ENCODE peak calls at places on chromosomes 16 and 17, in four cellular contexts. Q is K562, Y is A549, C is IMR-90. T is an unnamed sample.
A peak's percentile ranks its signal among the peaks of the same experiment; 100 is the strongest.

GRCh38 chr17:81260171-81260570 is 21.1 kb downstream of the NDUFAF8 start:
- DNase-seq in Q (no peak), Y (no peak), C (no peak), T (no peak)

GRCh38 chr16:13997933-13998332 is 73.2 kb upstream of the MRTFB start:
- DNase-seq in Q (no peak), Y (no peak), C (no peak), T (peak; percentile 76)

GRCh38 chr17:82389379-82389778 is 17.8 kb downstream of the UTS2R start:
- DNase-seq in Q (no peak), Y (no peak), C (no peak), T (no peak)

GRCh38 chr16:85649978-85650863 is 37.1 kb downstream of the GSE1 start:
- DNase-seq in Q (no peak), Y (no peak), C (no peak), T (no peak)

GRCh38 chr17:77145209-77145608 is 4.4 kb downstream of the SEC14L1 start:
- DNase-seq in Q (no peak), Y (no peak), C (no peak), T (peak; percentile 40)

GRCh38 chr16:89216315-89217137 is 977 bp upstream of the ZNF778 start:
- DNase-seq in Q (peak; percentile 67), Y (peak; percentile 81), C (peak; percentile 77), T (peak; percentile 61)

GRCh38 chr17:6610011-6610410 is 30.5 kb downstream of the KIAA0753 start:
- DNase-seq in Q (no peak), Y (no peak), C (peak; percentile 11), T (no peak)

GRCh38 chr17:34769049-34769448 is 189.7 kb downstream of the TMEM132E start:
- DNase-seq in Q (no peak), Y (no peak), C (no peak), T (no peak)

GRCh38 chr17:69473801-69474170 is 59.3 kb downstream of the MAP2K6 start:
- DNase-seq in Q (no peak), Y (peak; percentile 40), C (peak; percentile 72), T (no peak)

GRCh38 chr16:19169081-19169639 is 1.1 kb downstream of the SYT17 start:
- DNase-seq in Q (no peak), Y (no peak), C (no peak), T (no peak)

GRCh38 chr17:40960144-40960543 is 6.6 kb downstream of the KRT39 start:
- DNase-seq in Q (no peak), Y (no peak), C (peak; percentile 51), T (no peak)

GRCh38 chr17:74276561-74277009 is 2.6 kb downstream of the DNAI2 start:
- DNase-seq in Q (no peak), Y (no peak), C (no peak), T (no peak)

GRCh38 chr17:82804442-82805191 is 35.2 kb downstream of the ZNF750 start:
- DNase-seq in Q (no peak), Y (no peak), C (peak; percentile 41), T (no peak)

GRCh38 chr16:15526097-15526496 is 91.7 kb downstream of the BMERB1 start:
- DNase-seq in Q (no peak), Y (no peak), C (no peak), T (no peak)

GRCh38 chr16:11497851-11498289 is 88.8 kb downstream of the LITAF start:
- DNase-seq in Q (no peak), Y (peak; percentile 81), C (peak; percentile 39), T (no peak)

GRCh38 chr17:68383443-68384321 is 73.6 kb downstream of the WIPI1 start:
- DNase-seq in Q (no peak), Y (peak; percentile 50), C (peak; percentile 94), T (no peak)

GRCh38 chr16:54342966-54343365 is 56.4 kb upstream of the IRX3 start:
- DNase-seq in Q (no peak), Y (no peak), C (no peak), T (no peak)

GRCh38 chr16:89711601-89712475 is 8.9 kb downstream of the VPS9D1 start:
- DNase-seq in Q (peak; percentile 98), Y (peak; percentile 81), C (peak; percentile 50), T (no peak)

GRCh38 chr17:57552114-57552601 is 192.9 kb downstream of the CCDC182 start:
- DNase-seq in Q (peak; percentile 64), Y (no peak), C (no peak), T (no peak)

GRCh38 chr17:19730829-19731228 is 14.4 kb upstream of the SLC47A2 start:
- DNase-seq in Q (no peak), Y (no peak), C (no peak), T (no peak)

GRCh38 chr17:63714550-63715277 is 14.8 kb upstream of the LIMD2 start:
- DNase-seq in Q (no peak), Y (no peak), C (peak; percentile 71), T (no peak)

GRCh38 chr17:78718575-78719209 is 63.4 kb downstream of the CYTH1 start:
- DNase-seq in Q (no peak), Y (no peak), C (no peak), T (no peak)

GRCh38 chr16:1377406-1378010 is 25.8 kb downstream of the GNPTG start:
- DNase-seq in Q (no peak), Y (no peak), C (no peak), T (no peak)

GRCh38 chr17:28573521-28573920 is 2.2 kb upstream of the PIGS start:
- DNase-seq in Q (no peak), Y (no peak), C (no peak), T (no peak)

GRCh38 chr16:1745181-1745899 is 26.0 kb downstream of the NME3 start:
- DNase-seq in Q (no peak), Y (no peak), C (peak; percentile 59), T (no peak)

GRCh38 chr16:70508752-70509151 is 14.6 kb downstream of the COG4 start:
- DNase-seq in Q (no peak), Y (no peak), C (no peak), T (no peak)

GRCh38 chr17:50677851-50678375 is 29.8 kb downstream of the ANKRD40 start:
- DNase-seq in Q (no peak), Y (no peak), C (no peak), T (no peak)

GRCh38 chr17:30170415-30170987 is 53.9 kb downstream of the NSRP1 start:
- DNase-seq in Q (no peak), Y (no peak), C (no peak), T (no peak)

DNA sequence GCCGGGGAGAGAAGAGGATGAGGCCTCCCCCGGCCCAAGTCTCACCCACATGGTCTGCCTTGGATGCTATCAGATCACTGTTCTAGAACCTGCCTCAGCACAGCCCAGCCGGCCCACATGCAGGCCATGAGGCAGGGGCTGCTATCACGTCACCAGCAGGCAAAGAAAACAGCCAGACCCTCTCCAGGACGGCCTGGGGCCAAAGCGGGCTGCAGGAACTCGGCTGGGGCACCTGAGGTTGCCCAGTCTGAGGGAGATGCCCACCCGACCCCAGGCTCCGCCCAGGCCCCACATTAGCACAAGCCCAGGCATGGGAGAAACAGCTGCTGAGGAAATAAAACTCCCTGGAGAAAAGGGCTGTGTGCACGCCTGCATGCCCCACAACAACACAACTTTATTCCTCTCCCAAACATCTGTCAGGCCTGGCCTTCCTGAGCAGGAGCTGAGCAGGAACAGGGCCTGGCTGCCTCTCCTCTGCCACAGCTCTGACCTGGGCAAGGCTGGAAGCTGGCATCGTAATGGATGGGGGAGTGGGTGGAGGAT is 6.7 kb upstream of the SMIM5 start:
- DNase-seq in Q (no peak), Y (no peak), C (no peak), T (no peak)
- TF ChIP-seq ELK1 in Q (no peak), Y (no peak), C (no peak), T (no peak)

DNA sequence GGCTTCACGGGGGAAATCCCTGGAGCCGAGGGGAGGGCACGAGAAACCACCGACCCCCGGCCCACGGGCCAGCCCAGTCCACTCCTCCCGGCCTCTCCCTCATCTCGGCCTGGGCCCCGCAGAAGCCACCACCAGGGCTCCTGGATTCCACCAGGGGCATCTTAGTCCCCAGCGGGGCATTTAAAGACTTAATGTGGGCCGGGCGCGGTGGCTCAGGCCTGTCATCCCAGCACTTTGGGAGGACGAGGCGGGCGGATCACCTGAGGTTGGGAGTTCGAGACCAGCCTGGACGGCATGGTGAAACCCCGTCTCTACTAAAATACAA is 24.1 kb upstream of the ABR start:
- DNase-seq in Q (no peak), Y (no peak), C (no peak), T (no peak)
- TF ChIP-seq CTCF in Q (no peak), Y (no peak), C (no peak), T (no peak)

GRCh38 chr17:43418441-43419374 is 19.9 kb downstream of the ARL4D start:
- DNase-seq in Q (no peak), Y (peak; percentile 88), C (peak; percentile 92), T (no peak)

GRCh38 chr17:43411820-43412529 is 13.2 kb downstream of the ARL4D start:
- DNase-seq in Q (no peak), Y (no peak), C (no peak), T (no peak)

GRCh38 chr17:43411369-43411677 is 12.5 kb downstream of the ARL4D start:
- DNase-seq in Q (no peak), Y (no peak), C (no peak), T (no peak)

DNA sequence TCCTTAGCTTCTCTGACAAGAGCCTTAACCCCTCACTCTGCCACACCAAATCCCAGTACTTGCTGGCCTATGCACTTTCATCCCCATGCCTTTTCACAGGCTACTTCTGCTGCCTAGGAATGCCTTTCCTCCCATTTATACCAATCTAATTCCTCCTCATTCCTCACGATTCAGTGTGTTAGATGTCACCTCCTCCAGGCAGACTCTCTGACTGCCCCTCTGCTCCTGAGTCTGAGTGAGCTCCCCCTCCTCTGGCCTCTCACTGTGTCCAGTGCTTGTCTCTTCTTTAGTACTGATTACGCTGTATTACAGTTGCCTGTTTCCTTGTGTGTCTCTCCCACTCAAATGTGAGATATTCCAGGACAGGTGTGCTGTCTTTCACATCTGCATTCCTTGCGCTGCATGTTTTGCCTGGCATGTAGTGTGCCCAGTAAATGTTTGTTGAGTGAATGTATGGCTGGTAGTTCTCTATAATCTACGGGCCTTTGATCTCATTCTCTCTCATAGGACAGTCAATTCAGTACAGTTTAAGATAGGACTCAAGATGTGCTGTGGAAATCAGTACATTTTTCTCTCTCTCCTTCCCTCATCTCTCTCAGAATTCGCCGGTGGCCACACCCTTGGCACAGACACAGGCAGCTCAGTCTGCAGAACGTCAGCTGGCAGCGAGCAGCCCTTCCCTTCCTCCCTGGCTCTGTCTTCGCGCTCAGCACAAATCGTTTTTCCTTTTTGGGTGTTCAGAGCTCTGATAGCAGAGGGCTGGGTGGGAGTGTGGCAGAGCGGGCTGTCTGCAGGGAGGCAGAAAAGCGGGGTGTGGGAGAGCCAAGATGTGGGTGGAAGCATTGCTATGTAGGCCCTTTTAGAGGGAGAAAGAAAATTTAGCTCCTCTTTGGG is 18.5 kb downstream of the ARL4D start:
- DNase-seq in Q (no peak), Y (peak; percentile 40), C (peak; percentile 37), T (no peak)
- TF ChIP-seq ELK1 in Q (no peak), Y (no peak), C (no peak), T (no peak)

GRCh38 chr16:57944961-57945739 is 25.8 kb downstream of the CNGB1 start:
- DNase-seq in Q (no peak), Y (no peak), C (no peak), T (no peak)

GRCh38 chr16:57948027-57948426 is 22.9 kb downstream of the CNGB1 start:
- DNase-seq in Q (no peak), Y (no peak), C (no peak), T (no peak)

GRCh38 chr16:57949013-57949412 is 21.9 kb downstream of the CNGB1 start:
- DNase-seq in Q (no peak), Y (no peak), C (no peak), T (no peak)

GRCh38 chr16:57946181-57946801 is 24.6 kb downstream of the CNGB1 start:
- DNase-seq in Q (no peak), Y (no peak), C (no peak), T (no peak)

GRCh38 chr16:57945740-57946138 is 25.2 kb downstream of the CNGB1 start:
- DNase-seq in Q (peak; percentile 52), Y (no peak), C (no peak), T (no peak)
- TF ChIP-seq CTCF in Q (peak; percentile 48), Y (no peak), C (peak; percentile 11), T (no peak)

GRCh38 chr16:65153365-65154105 is 31.7 kb upstream of the CDH11 start:
- DNase-seq in Q (no peak), Y (no peak), C (no peak), T (no peak)
- TF ChIP-seq ELK1 in Q (no peak), Y (no peak), C (no peak), T (no peak)

T was measured in GM12878.